ENCODE peak calls at places on chromosome 2, in ten cellular contexts. S is body of pancreas, R is gastrocnemius medialis, B is prostate gland, K is uterus, D is HCT116, L is heart left ventricle, E is K562, C is suprapubic skin, F is stomach. Q is an unnamed sample. For H3K36me3, the result is how much of the 10 kb centered on the place peaks cover.

GRCh38 chr2:105242286-105242993 is 897 bp downstream of the GPR45 start:
- DNase-seq in S (no peak), R (no peak), B (no peak), K (no peak), D (no peak), L (no peak), E (no peak), C (no peak), F (no peak), Q (no peak)

GRCh38 chr2:12352891-12353290 is 363.8 kb upstream of the TRIB2 start:
- DNase-seq in S (peak), R (no peak), B (no peak), K (no peak), D (no peak), L (no peak), E (no peak), C (no peak), F (peak), Q (no peak)

GRCh38 chr2:150663143-150663542 is 175.7 kb upstream of the RND3 start:
- DNase-seq in S (no peak), R (no peak), B (no peak), K (no peak), D (peak), L (no peak), E (no peak), C (no peak), F (no peak), Q (no peak)

GRCh38 chr2:111667542-111668273 is 216.3 kb downstream of the ANAPC1 start:
- DNase-seq in S (peak), R (no peak), B (no peak), K (peak), D (no peak), L (peak), E (no peak), C (no peak), F (peak), Q (no peak)

GRCh38 chr2:147548453-147548852 is 296.4 kb upstream of the ACVR2A start:
- DNase-seq in S (no peak), R (no peak), B (no peak), K (no peak), D (no peak), L (no peak), E (no peak), C (no peak), F (no peak), Q (no peak)

GRCh38 chr2:41989503-41990180 is 58.2 kb upstream of the PKDCC start:
- DNase-seq in S (no peak), R (peak), B (no peak), K (no peak), D (no peak), L (no peak), E (no peak), C (no peak), F (no peak), Q (no peak)

GRCh38 chr2:173578404-173579092 is 223.9 kb downstream of the CDCA7 start:
- DNase-seq in S (no peak), R (no peak), B (no peak), K (no peak), D (no peak), L (no peak), E (no peak), C (no peak), F (no peak), Q (no peak)

GRCh38 chr2:149926149-149926548 is 338.6 kb upstream of the MMADHC start:
- DNase-seq in S (no peak), R (no peak), B (no peak), K (no peak), D (no peak), L (no peak), E (no peak), C (no peak), F (no peak), Q (no peak)

GRCh38 chr2:161138429-161138828 is 21.8 kb upstream of the TANK start:
- DNase-seq in S (no peak), R (no peak), B (no peak), K (no peak), D (no peak), L (no peak), E (no peak), C (no peak), F (no peak), Q (no peak)

GRCh38 chr2:97891611-97892010 is 104.1 kb downstream of the TMEM131 start:
- DNase-seq in S (no peak), R (no peak), B (no peak), K (no peak), D (no peak), L (no peak), E (no peak), C (no peak), F (no peak), Q (no peak)

GRCh38 chr2:96202152-96202856 is 6.3 kb downstream of the STARD7 start:
- DNase-seq in S (no peak), R (no peak), B (no peak), K (no peak), D (no peak), L (no peak), E (no peak), C (no peak), F (no peak), Q (no peak)

GRCh38 chr2:67374949-67375348 is 22.2 kb upstream of the ETAA1 start:
- DNase-seq in S (no peak), R (no peak), B (no peak), K (no peak), D (no peak), L (no peak), E (no peak), C (no peak), F (no peak), Q (no peak)

GRCh38 chr2:27105981-27106380 is 12.9 kb downstream of the CGREF1 start:
- DNase-seq in S (no peak), R (no peak), B (no peak), K (no peak), D (no peak), L (no peak), E (no peak), C (no peak), F (no peak), Q (no peak)

GRCh38 chr2:96082211-96083063 is 33.9 kb downstream of the ADRA2B start:
- DNase-seq in S (no peak), R (no peak), B (no peak), K (no peak), D (no peak), L (no peak), E (no peak), C (peak), F (no peak), Q (no peak)

GRCh38 chr2:161780881-161781280 is 156.7 kb downstream of the SLC4A10 start:
- DNase-seq in S (no peak), R (no peak), B (no peak), K (no peak), D (no peak), L (no peak), E (no peak), C (no peak), F (no peak), Q (no peak)

GRCh38 chr2:235643680-235644117 is 149.9 kb downstream of the AGAP1 start:
- DNase-seq in S (no peak), R (no peak), B (no peak), K (no peak), D (no peak), L (no peak), E (no peak), C (no peak), F (no peak), Q (no peak)

GRCh38 chr2:127740665-127741287 is 39.5 kb downstream of the SFT2D3 start:
- DNase-seq in S (no peak), R (no peak), B (no peak), K (no peak), D (no peak), L (no peak), E (no peak), C (no peak), F (no peak), Q (no peak)

GRCh38 chr2:231708773-231709635 is 679 bp downstream of the PTMA start:
- DNase-seq in S (peak), R (peak), B (peak), K (peak), D (no peak), L (peak), E (peak), C (no peak), F (peak), Q (no peak)

GRCh38 chr2:98578231-98578630 is 30.1 kb downstream of the COA5 start:
- DNase-seq in S (no peak), R (no peak), B (no peak), K (no peak), D (no peak), L (no peak), E (no peak), C (no peak), F (no peak), Q (no peak)

GRCh38 chr2:41066168-41066567 is 614.3 kb upstream of the SLC8A1 start:
- DNase-seq in S (no peak), R (no peak), B (no peak), K (no peak), D (no peak), L (no peak), E (no peak), C (no peak), F (no peak), Q (no peak)

GRCh38 chr2:44063007-44063406 is 67.2 kb upstream of the LRPPRC start:
- DNase-seq in S (peak), R (no peak), B (no peak), K (no peak), D (no peak), L (no peak), E (no peak), C (no peak), F (no peak), Q (no peak)

GRCh38 chr2:236503583-236503982 is 66.0 kb upstream of the ACKR3 start:
- DNase-seq in S (no peak), R (no peak), B (no peak), K (no peak), D (no peak), L (no peak), E (no peak), C (no peak), F (no peak), Q (no peak)

GRCh38 chr2:165707088-165707487 is 87.0 kb downstream of the GALNT3 start:
- DNase-seq in S (no peak), R (no peak), B (no peak), K (no peak), D (no peak), L (no peak), E (no peak), C (no peak), F (no peak), Q (no peak)

GRCh38 chr2:176078440-176079284 is 5.1 kb downstream of the EVX2 start:
- DNase-seq in S (no peak), R (no peak), B (no peak), K (no peak), D (no peak), L (no peak), E (no peak), C (no peak), F (no peak), Q (no peak)

GRCh38 chr2:43225788-43226557 is 433 bp downstream of the ZFP36L2 start:
- DNase-seq in S (peak), R (peak), B (peak), K (peak), D (no peak), L (no peak), E (peak), C (peak), F (no peak), Q (peak)

GRCh38 chr2:84495539-84496146 is 20.7 kb upstream of the DNAH6 start:
- DNase-seq in S (peak), R (no peak), B (peak), K (no peak), D (peak), L (no peak), E (peak), C (no peak), F (no peak), Q (no peak)

GRCh38 chr2:48906640-48907039 is 151.1 kb upstream of the LHCGR start:
- DNase-seq in S (no peak), R (no peak), B (no peak), K (no peak), D (no peak), L (no peak), E (no peak), C (no peak), F (no peak), Q (no peak)

GRCh38 chr2:30732876-30733275 is 74.4 kb downstream of the CAPN13 start:
- DNase-seq in S (no peak), R (no peak), B (no peak), K (no peak), D (no peak), L (no peak), E (no peak), C (peak), F (no peak), Q (peak)

GRCh38 chr2:6148887-6149286 is 456.7 kb downstream of the SOX11 start:
- DNase-seq in S (no peak), R (no peak), B (no peak), K (no peak), D (no peak), L (no peak), E (no peak), C (no peak), F (no peak), Q (no peak)

GRCh38 chr2:61585383-61585782 is 47.2 kb upstream of the XPO1 start:
- DNase-seq in S (no peak), R (no peak), B (no peak), K (no peak), D (no peak), L (peak), E (no peak), C (no peak), F (no peak), Q (no peak)

GRCh38 chr2:189751080-189751658 is 11.4 kb downstream of the OSGEPL1 start:
- DNase-seq in S (peak), R (no peak), B (no peak), K (no peak), D (peak), L (no peak), E (peak), C (no peak), F (peak), Q (no peak)

GRCh38 chr2:203870481-203870880 is 2.9 kb downstream of the CTLA4 start:
- DNase-seq in S (no peak), R (no peak), B (no peak), K (no peak), D (no peak), L (no peak), E (no peak), C (no peak), F (no peak), Q (no peak)

GRCh38 chr2:155250800-155251199 is 552.3 kb downstream of the KCNJ3 start:
- DNase-seq in S (no peak), R (no peak), B (no peak), K (no peak), D (peak), L (no peak), E (no peak), C (no peak), F (no peak), Q (no peak)

GRCh38 chr2:84904717-84905174 is 710 bp upstream of the TMSB10 start:
- DNase-seq in S (peak), R (peak), B (peak), K (peak), D (no peak), L (peak), E (peak), C (peak), F (peak), Q (peak)

GRCh38 chr2:203340791-203341487 is 12.7 kb downstream of the ABI2 start:
- DNase-seq in S (no peak), R (no peak), B (peak), K (no peak), D (no peak), L (no peak), E (no peak), C (no peak), F (no peak), Q (no peak)

GRCh38 chr2:239803764-239804111 is 221.4 kb downstream of the NDUFA10 start:
- DNase-seq in S (no peak), R (no peak), B (no peak), K (no peak), D (no peak), L (no peak), E (no peak), C (no peak), F (peak), Q (no peak)

GRCh38 chr2:104570259-104570658 is 283.7 kb upstream of the POU3F3 start:
- DNase-seq in S (no peak), R (no peak), B (no peak), K (no peak), D (no peak), L (no peak), E (no peak), C (no peak), F (no peak), Q (no peak)

GRCh38 chr2:158459161-158460003 is 2.6 kb downstream of the PKP4 start:
- DNase-seq in S (no peak), R (no peak), B (no peak), K (no peak), D (no peak), L (no peak), E (no peak), C (no peak), F (no peak), Q (no peak)

GRCh38 chr2:158456309-158457066 is at the start of the genes CCDC148 and PKP4:
- DNase-seq in S (peak), R (peak), B (peak), K (peak), D (peak), L (peak), E (peak), C (peak), F (peak), Q (peak)

GRCh38 chr2:158458617-158458920 is 1.8 kb downstream of the PKP4 start:
- DNase-seq in S (no peak), R (no peak), B (no peak), K (no peak), D (no peak), L (no peak), E (no peak), C (no peak), F (no peak), Q (no peak)

GRCh38 chr2:158457092-158457825 is 507 bp downstream of the PKP4 start:
- DNase-seq in S (peak), R (peak), B (peak), K (peak), D (no peak), L (peak), E (peak), C (peak), F (peak), Q (peak)

DNA sequence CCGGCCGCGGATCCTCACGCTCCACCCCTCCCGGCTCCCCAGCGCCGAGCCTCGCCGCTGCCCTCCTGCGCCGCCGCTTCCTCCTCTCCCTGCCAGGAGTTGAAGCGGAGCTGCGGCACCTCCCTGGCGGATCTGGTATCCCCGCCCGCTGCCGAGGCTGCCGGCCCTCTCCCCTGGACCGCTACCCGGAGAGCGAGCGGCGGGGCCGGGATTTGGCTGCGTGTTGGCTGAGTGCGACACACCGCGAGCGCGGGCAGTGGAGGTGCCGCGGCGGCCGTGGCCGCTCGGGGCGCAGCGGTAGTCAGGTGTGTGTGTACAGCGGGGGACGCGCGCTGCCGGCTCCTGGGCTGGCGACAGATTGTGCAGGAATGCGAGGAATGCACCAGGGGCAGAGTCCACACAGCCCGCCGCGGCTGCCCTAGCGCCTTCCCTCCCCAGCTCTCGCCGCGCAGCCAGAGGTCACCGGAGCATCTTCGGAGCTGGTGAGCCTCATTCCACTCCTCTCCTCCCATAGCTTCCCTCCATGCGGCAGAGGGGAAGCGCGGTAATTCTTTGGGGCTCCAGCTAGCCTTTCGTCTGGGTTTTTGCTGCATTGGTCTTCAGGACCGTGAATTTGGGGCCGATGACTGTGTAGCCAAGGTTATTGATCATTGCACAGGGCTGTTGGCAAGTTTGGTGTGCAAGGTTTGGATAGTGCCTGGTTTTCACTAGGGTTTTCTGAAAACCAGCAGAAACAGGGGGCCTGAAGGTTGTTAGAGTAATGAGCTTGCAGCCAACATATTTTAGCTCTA is 1.3 kb downstream of the PKP4 start:
- DNase-seq in S (peak), R (peak), B (peak), K (peak), D (no peak), L (peak), E (peak), C (peak), F (peak), Q (peak)
- TF ChIP-seq CTCF in S (peak), R (peak), B (peak), K (peak), D (peak), L (peak), E (peak), C (peak), F (peak), Q (peak)

GRCh38 chr2:94874277-94874997 is 3.2 kb downstream of the TEKT4 start:
- DNase-seq in S (peak), R (no peak), B (peak), K (no peak), D (peak), L (peak), E (peak), C (peak), F (peak), Q (no peak)
- H3K36me3 ChIP-seq in S (under half), R (under half), B (under half), K (under half), D (under half), L (under half), E (under half), C (under half), F (under half), Q (under half)

DNA sequence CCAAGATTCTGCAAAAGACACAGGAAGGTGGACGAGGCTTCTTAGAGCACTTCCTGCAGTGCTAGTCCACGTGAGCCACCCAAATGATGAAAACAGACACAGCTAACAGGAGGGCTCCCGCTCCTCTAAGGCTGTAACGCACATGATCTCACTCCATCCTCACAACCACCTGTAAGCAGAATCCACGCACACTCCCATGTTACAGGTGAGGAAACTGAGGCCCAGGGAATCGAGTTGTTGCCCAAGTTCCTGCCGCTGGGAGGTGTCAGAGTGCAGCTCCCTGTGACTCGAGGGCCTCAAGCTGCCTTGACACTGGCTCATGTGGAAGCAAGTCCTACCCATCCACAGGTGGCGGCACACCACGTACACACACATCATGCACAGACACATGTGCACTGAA is 4.4 kb downstream of the DNMT3A start:
- DNase-seq in S (no peak), R (no peak), B (no peak), K (no peak), D (no peak), L (no peak), E (no peak), C (no peak), F (no peak), Q (no peak)
- TF ChIP-seq POLR2A in S (no peak), R (no peak), B (no peak), K (no peak), D (no peak), L (no peak), E (no peak), C (no peak), F (no peak), Q (no peak)

DNA sequence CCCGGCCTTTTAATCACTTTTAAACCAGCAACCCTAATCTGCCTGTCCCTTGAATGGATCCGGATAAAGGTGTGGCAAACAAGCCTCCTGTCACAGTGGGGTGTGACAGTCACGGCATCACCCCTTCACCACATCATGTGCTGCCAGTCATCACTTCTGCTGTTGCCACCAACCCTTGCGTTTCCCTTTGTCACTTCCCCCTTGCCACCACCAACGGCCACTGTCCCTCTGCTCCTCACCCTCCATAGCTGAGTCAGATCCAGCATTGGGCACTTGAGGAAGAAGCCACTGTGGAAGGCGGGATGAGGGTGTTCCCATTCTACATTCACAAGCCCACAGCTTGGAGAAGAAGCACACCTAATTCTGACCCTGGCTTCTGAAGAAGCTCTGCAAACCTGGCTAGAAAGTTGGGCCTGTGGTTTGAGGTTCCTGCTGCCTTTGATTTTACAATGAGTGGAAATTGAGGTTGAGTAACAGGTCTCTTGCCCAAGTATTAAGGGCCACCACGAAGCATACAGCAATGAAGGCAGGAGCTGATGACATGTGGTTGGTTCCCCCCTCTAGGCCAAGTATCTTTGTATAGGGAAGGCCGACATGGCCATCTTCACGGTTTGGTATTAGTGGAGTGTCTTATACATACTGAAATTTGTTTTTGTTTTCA is 22.9 kb upstream of the DARS1 start:
- DNase-seq in S (peak), R (peak), B (no peak), K (peak), D (no peak), L (peak), E (no peak), C (no peak), F (peak), Q (peak)
- TF ChIP-seq CTCF in S (no peak), R (no peak), B (no peak), K (no peak), D (no peak), L (no peak), E (no peak), C (no peak), F (no peak), Q (no peak)

Q was measured in sigmoid colon.